ENCODE peak calls at places on chromosomes 7 and 10, in seven cellular contexts. One of them, this sample, is unnamed.

GRCh38 chr7:129569811-129570215 is 41.7 kb upstream of the NRF1 start:
- DNase-seq in heart right ventricle: no peak
- DNase-seq in A673: no peak
- DNase-seq in dermis microvascular lymphatic vessel endothelial cell: no peak
- DNase-seq in activated T-cell treated with anti-CD3 and anti-CD28 coated beads, Interleukin-2, amount 50 U/mL, for 48 hours: no peak
- DNase-seq in GM13976: no peak
- DNase-seq in GM04503: peak; percentile 88
- DNase-seq in this sample: no peak

GRCh38 chr7:46011059-46011458 is 90.0 kb upstream of the IGFBP3 start:
- DNase-seq in GM13976: no peak
- DNase-seq in heart right ventricle: no peak
- DNase-seq in dermis microvascular lymphatic vessel endothelial cell: no peak
- DNase-seq in GM04503: no peak
- DNase-seq in activated T-cell treated with anti-CD3 and anti-CD28 coated beads, Interleukin-2, amount 50 U/mL, for 48 hours: no peak
- DNase-seq in A673: no peak
- DNase-seq in this sample: no peak

GRCh38 chr7:106117767-106118544 is 5.8 kb upstream of the SYPL1 start:
- DNase-seq in activated T-cell treated with anti-CD3 and anti-CD28 coated beads, Interleukin-2, amount 50 U/mL, for 48 hours: no peak
- DNase-seq in heart right ventricle: peak; percentile 35
- DNase-seq in GM04503: no peak
- DNase-seq in GM13976: no peak
- DNase-seq in dermis microvascular lymphatic vessel endothelial cell: no peak
- DNase-seq in A673: no peak
- DNase-seq in this sample: no peak

GRCh38 chr10:98456688-98457482 is 10.2 kb upstream of the HPS1 start:
- DNase-seq in heart right ventricle: no peak
- DNase-seq in activated T-cell treated with anti-CD3 and anti-CD28 coated beads, Interleukin-2, amount 50 U/mL, for 48 hours: no peak
- DNase-seq in dermis microvascular lymphatic vessel endothelial cell: no peak
- DNase-seq in GM04503: no peak
- DNase-seq in A673: no peak
- DNase-seq in GM13976: no peak
- DNase-seq in this sample: no peak

GRCh38 chr10:50279489-50279888 is 28.2 kb upstream of the ASAH2 start:
- DNase-seq in heart right ventricle: no peak
- DNase-seq in dermis microvascular lymphatic vessel endothelial cell: no peak
- DNase-seq in GM04503: no peak
- DNase-seq in A673: no peak
- DNase-seq in GM13976: no peak
- DNase-seq in activated T-cell treated with anti-CD3 and anti-CD28 coated beads, Interleukin-2, amount 50 U/mL, for 48 hours: no peak
- DNase-seq in this sample: no peak

GRCh38 chr7:151806204-151806603 is 70.7 kb downstream of the PRKAG2 start:
- DNase-seq in A673: peak; percentile 74
- DNase-seq in heart right ventricle: no peak
- DNase-seq in activated T-cell treated with anti-CD3 and anti-CD28 coated beads, Interleukin-2, amount 50 U/mL, for 48 hours: no peak
- DNase-seq in dermis microvascular lymphatic vessel endothelial cell: no peak
- DNase-seq in GM04503: no peak
- DNase-seq in GM13976: no peak
- DNase-seq in this sample: no peak

GRCh38 chr7:151313857-151314256 is 27.8 kb upstream of the NUB1 start:
- DNase-seq in GM13976: no peak
- DNase-seq in GM04503: no peak
- DNase-seq in heart right ventricle: peak; percentile 51
- DNase-seq in A673: peak; percentile 19
- DNase-seq in dermis microvascular lymphatic vessel endothelial cell: no peak
- DNase-seq in activated T-cell treated with anti-CD3 and anti-CD28 coated beads, Interleukin-2, amount 50 U/mL, for 48 hours: no peak
- DNase-seq in this sample: no peak

GRCh38 chr10:121540773-121541395 is 57.4 kb downstream of the FGFR2 start:
- DNase-seq in GM13976: no peak
- DNase-seq in dermis microvascular lymphatic vessel endothelial cell: no peak
- DNase-seq in heart right ventricle: no peak
- DNase-seq in GM04503: no peak
- DNase-seq in activated T-cell treated with anti-CD3 and anti-CD28 coated beads, Interleukin-2, amount 50 U/mL, for 48 hours: no peak
- DNase-seq in A673: no peak
- DNase-seq in this sample: no peak

GRCh38 chr7:51034531-51035264 is 252.0 kb upstream of the GRB10 start:
- DNase-seq in heart right ventricle: no peak
- DNase-seq in A673: no peak
- DNase-seq in GM13976: no peak
- DNase-seq in activated T-cell treated with anti-CD3 and anti-CD28 coated beads, Interleukin-2, amount 50 U/mL, for 48 hours: no peak
- DNase-seq in dermis microvascular lymphatic vessel endothelial cell: no peak
- DNase-seq in GM04503: no peak
- DNase-seq in this sample: no peak

GRCh38 chr10:855671-856070 is 75.8 kb downstream of the LARP4B start:
- DNase-seq in GM04503: no peak
- DNase-seq in heart right ventricle: no peak
- DNase-seq in dermis microvascular lymphatic vessel endothelial cell: no peak
- DNase-seq in activated T-cell treated with anti-CD3 and anti-CD28 coated beads, Interleukin-2, amount 50 U/mL, for 48 hours: no peak
- DNase-seq in GM13976: no peak
- DNase-seq in A673: no peak
- DNase-seq in this sample: no peak

GRCh38 chr10:3828404-3829192 is 43.6 kb upstream of the KLF6 start:
- DNase-seq in A673: no peak
- DNase-seq in GM13976: peak; percentile 74
- DNase-seq in GM04503: no peak
- DNase-seq in activated T-cell treated with anti-CD3 and anti-CD28 coated beads, Interleukin-2, amount 50 U/mL, for 48 hours: peak; percentile 49
- DNase-seq in dermis microvascular lymphatic vessel endothelial cell: no peak
- DNase-seq in heart right ventricle: peak; percentile 62
- DNase-seq in this sample: no peak

GRCh38 chr10:71349401-71349800 is 30.3 kb downstream of the SLC29A3 start:
- DNase-seq in heart right ventricle: no peak
- DNase-seq in GM04503: no peak
- DNase-seq in dermis microvascular lymphatic vessel endothelial cell: no peak
- DNase-seq in GM13976: no peak
- DNase-seq in A673: no peak
- DNase-seq in activated T-cell treated with anti-CD3 and anti-CD28 coated beads, Interleukin-2, amount 50 U/mL, for 48 hours: no peak
- DNase-seq in this sample: no peak

GRCh38 chr10:26792780-26793495 is 67.8 kb downstream of the ABI1 start:
- DNase-seq in GM04503: no peak
- DNase-seq in activated T-cell treated with anti-CD3 and anti-CD28 coated beads, Interleukin-2, amount 50 U/mL, for 48 hours: no peak
- DNase-seq in dermis microvascular lymphatic vessel endothelial cell: no peak
- DNase-seq in heart right ventricle: no peak
- DNase-seq in GM13976: no peak
- DNase-seq in A673: no peak
- DNase-seq in this sample: no peak

GRCh38 chr7:158445421-158446175 is 142.0 kb downstream of the PTPRN2 start:
- DNase-seq in A673: no peak
- DNase-seq in activated T-cell treated with anti-CD3 and anti-CD28 coated beads, Interleukin-2, amount 50 U/mL, for 48 hours: no peak
- DNase-seq in GM13976: no peak
- DNase-seq in GM04503: no peak
- DNase-seq in dermis microvascular lymphatic vessel endothelial cell: no peak
- DNase-seq in heart right ventricle: no peak
- DNase-seq in this sample: no peak

GRCh38 chr7:117283371-117283770 is 39.5 kb downstream of the WNT2 start:
- DNase-seq in GM13976: no peak
- DNase-seq in A673: no peak
- DNase-seq in activated T-cell treated with anti-CD3 and anti-CD28 coated beads, Interleukin-2, amount 50 U/mL, for 48 hours: no peak
- DNase-seq in dermis microvascular lymphatic vessel endothelial cell: no peak
- DNase-seq in heart right ventricle: no peak
- DNase-seq in GM04503: peak; percentile 91
- DNase-seq in this sample: no peak

GRCh38 chr10:5614081-5614721 is 52.2 kb downstream of the ASB13 start:
- DNase-seq in activated T-cell treated with anti-CD3 and anti-CD28 coated beads, Interleukin-2, amount 50 U/mL, for 48 hours: no peak
- DNase-seq in A673: no peak
- DNase-seq in GM13976: no peak
- DNase-seq in dermis microvascular lymphatic vessel endothelial cell: no peak
- DNase-seq in GM04503: peak; percentile 58
- DNase-seq in heart right ventricle: no peak
- DNase-seq in this sample: no peak

GRCh38 chr7:18202315-18203045 is 174.8 kb upstream of the PRPS1L1 start:
- DNase-seq in GM13976: no peak
- DNase-seq in heart right ventricle: no peak
- DNase-seq in activated T-cell treated with anti-CD3 and anti-CD28 coated beads, Interleukin-2, amount 50 U/mL, for 48 hours: no peak
- DNase-seq in GM04503: no peak
- DNase-seq in A673: no peak
- DNase-seq in dermis microvascular lymphatic vessel endothelial cell: no peak
- DNase-seq in this sample: no peak

GRCh38 chr7:87144173-87144657 is 8.0 kb upstream of the DMTF1 start:
- DNase-seq in heart right ventricle: no peak
- DNase-seq in A673: no peak
- DNase-seq in GM04503: no peak
- DNase-seq in GM13976: peak; percentile 57
- DNase-seq in dermis microvascular lymphatic vessel endothelial cell: no peak
- DNase-seq in activated T-cell treated with anti-CD3 and anti-CD28 coated beads, Interleukin-2, amount 50 U/mL, for 48 hours: no peak
- DNase-seq in this sample: peak; percentile 78

GRCh38 chr10:72186633-72187330 is 29.0 kb upstream of the ANAPC16 start:
- DNase-seq in A673: peak; percentile 94
- DNase-seq in GM04503: peak; percentile 49
- DNase-seq in GM13976: no peak
- DNase-seq in heart right ventricle: peak; percentile 68
- DNase-seq in dermis microvascular lymphatic vessel endothelial cell: peak; percentile 68
- DNase-seq in activated T-cell treated with anti-CD3 and anti-CD28 coated beads, Interleukin-2, amount 50 U/mL, for 48 hours: no peak
- DNase-seq in this sample: no peak

GRCh38 chr7:82578430-82578829 is 134.9 kb upstream of the CACNA2D1 start:
- DNase-seq in GM13976: no peak
- DNase-seq in GM04503: no peak
- DNase-seq in activated T-cell treated with anti-CD3 and anti-CD28 coated beads, Interleukin-2, amount 50 U/mL, for 48 hours: no peak
- DNase-seq in heart right ventricle: peak; percentile 6
- DNase-seq in dermis microvascular lymphatic vessel endothelial cell: peak; percentile 83
- DNase-seq in A673: no peak
- DNase-seq in this sample: no peak

GRCh38 chr10:36730316-36730715 is 395.1 kb upstream of the ANKRD30A start:
- DNase-seq in GM04503: no peak
- DNase-seq in heart right ventricle: no peak
- DNase-seq in dermis microvascular lymphatic vessel endothelial cell: no peak
- DNase-seq in activated T-cell treated with anti-CD3 and anti-CD28 coated beads, Interleukin-2, amount 50 U/mL, for 48 hours: no peak
- DNase-seq in A673: no peak
- DNase-seq in GM13976: no peak
- DNase-seq in this sample: no peak

GRCh38 chr10:119297207-119297968 is 90.0 kb downstream of the GRK5 start:
- DNase-seq in activated T-cell treated with anti-CD3 and anti-CD28 coated beads, Interleukin-2, amount 50 U/mL, for 48 hours: no peak
- DNase-seq in GM13976: no peak
- DNase-seq in heart right ventricle: no peak
- DNase-seq in A673: no peak
- DNase-seq in GM04503: no peak
- DNase-seq in dermis microvascular lymphatic vessel endothelial cell: no peak
- DNase-seq in this sample: no peak

GRCh38 chr10:120578890-120579289 is 121.9 kb downstream of the PLPP4 start:
- DNase-seq in dermis microvascular lymphatic vessel endothelial cell: no peak
- DNase-seq in GM04503: no peak
- DNase-seq in GM13976: no peak
- DNase-seq in heart right ventricle: no peak
- DNase-seq in activated T-cell treated with anti-CD3 and anti-CD28 coated beads, Interleukin-2, amount 50 U/mL, for 48 hours: no peak
- DNase-seq in A673: no peak
- DNase-seq in this sample: no peak

GRCh38 chr7:33831389-33832118 is 73.8 kb upstream of the BMPER start:
- DNase-seq in activated T-cell treated with anti-CD3 and anti-CD28 coated beads, Interleukin-2, amount 50 U/mL, for 48 hours: no peak
- DNase-seq in dermis microvascular lymphatic vessel endothelial cell: no peak
- DNase-seq in A673: no peak
- DNase-seq in GM04503: no peak
- DNase-seq in heart right ventricle: no peak
- DNase-seq in GM13976: no peak
- DNase-seq in this sample: no peak

GRCh38 chr7:43764039-43764789 is 5.7 kb downstream of the BLVRA start:
- DNase-seq in activated T-cell treated with anti-CD3 and anti-CD28 coated beads, Interleukin-2, amount 50 U/mL, for 48 hours: peak; percentile 43
- DNase-seq in A673: peak; percentile 29
- DNase-seq in GM13976: peak; percentile 58
- DNase-seq in GM04503: no peak
- DNase-seq in heart right ventricle: peak; percentile 31
- DNase-seq in dermis microvascular lymphatic vessel endothelial cell: no peak
- DNase-seq in this sample: no peak

GRCh38 chr7:26667514-26668133 is 196.8 kb downstream of the SKAP2 start:
- DNase-seq in A673: peak; percentile 95
- DNase-seq in heart right ventricle: peak; percentile 75
- DNase-seq in GM04503: peak; percentile 63
- DNase-seq in GM13976: peak; percentile 22
- DNase-seq in dermis microvascular lymphatic vessel endothelial cell: peak; percentile 97
- DNase-seq in activated T-cell treated with anti-CD3 and anti-CD28 coated beads, Interleukin-2, amount 50 U/mL, for 48 hours: peak; percentile 46
- DNase-seq in this sample: peak; percentile 36

GRCh38 chr7:150759479-150759878 is 22.3 kb downstream of the GIMAP5 start:
- DNase-seq in dermis microvascular lymphatic vessel endothelial cell: no peak
- DNase-seq in A673: no peak
- DNase-seq in GM04503: no peak
- DNase-seq in GM13976: no peak
- DNase-seq in activated T-cell treated with anti-CD3 and anti-CD28 coated beads, Interleukin-2, amount 50 U/mL, for 48 hours: no peak
- DNase-seq in heart right ventricle: no peak
- DNase-seq in this sample: no peak

GRCh38 chr7:87330316-87330715 is 15.1 kb upstream of the CROT start:
- DNase-seq in activated T-cell treated with anti-CD3 and anti-CD28 coated beads, Interleukin-2, amount 50 U/mL, for 48 hours: no peak
- DNase-seq in heart right ventricle: no peak
- DNase-seq in GM04503: no peak
- DNase-seq in GM13976: no peak
- DNase-seq in A673: peak; percentile 19
- DNase-seq in dermis microvascular lymphatic vessel endothelial cell: no peak
- DNase-seq in this sample: no peak

GRCh38 chr7:142795339-142795863 is 24.6 kb downstream of the PRSS2 start:
- DNase-seq in heart right ventricle: no peak
- DNase-seq in A673: no peak
- DNase-seq in dermis microvascular lymphatic vessel endothelial cell: no peak
- DNase-seq in GM04503: no peak
- DNase-seq in activated T-cell treated with anti-CD3 and anti-CD28 coated beads, Interleukin-2, amount 50 U/mL, for 48 hours: peak; percentile 67
- DNase-seq in GM13976: no peak
- DNase-seq in this sample: no peak

GRCh38 chr7:132117181-132117580 is 459.1 kb downstream of the PLXNA4 start:
- DNase-seq in GM04503: peak; percentile 5
- DNase-seq in dermis microvascular lymphatic vessel endothelial cell: no peak
- DNase-seq in GM13976: no peak
- DNase-seq in A673: no peak
- DNase-seq in activated T-cell treated with anti-CD3 and anti-CD28 coated beads, Interleukin-2, amount 50 U/mL, for 48 hours: no peak
- DNase-seq in heart right ventricle: no peak
- DNase-seq in this sample: no peak

GRCh38 chr7:86898171-86898570 is 161.3 kb downstream of the ELAPOR2 start:
- DNase-seq in dermis microvascular lymphatic vessel endothelial cell: no peak
- DNase-seq in activated T-cell treated with anti-CD3 and anti-CD28 coated beads, Interleukin-2, amount 50 U/mL, for 48 hours: no peak
- DNase-seq in GM13976: no peak
- DNase-seq in GM04503: no peak
- DNase-seq in A673: no peak
- DNase-seq in heart right ventricle: no peak
- DNase-seq in this sample: no peak

GRCh38 chr7:2689951-2690705 is 2.1 kb downstream of the AMZ1 start:
- DNase-seq in GM04503: no peak
- DNase-seq in A673: no peak
- DNase-seq in heart right ventricle: no peak
- DNase-seq in GM13976: no peak
- DNase-seq in dermis microvascular lymphatic vessel endothelial cell: no peak
- DNase-seq in activated T-cell treated with anti-CD3 and anti-CD28 coated beads, Interleukin-2, amount 50 U/mL, for 48 hours: no peak
- DNase-seq in this sample: no peak

GRCh38 chr10:63005246-63005645 is 127.9 kb upstream of the NRBF2 start:
- DNase-seq in GM04503: peak; percentile 63
- DNase-seq in heart right ventricle: no peak
- DNase-seq in A673: peak; percentile 13
- DNase-seq in activated T-cell treated with anti-CD3 and anti-CD28 coated beads, Interleukin-2, amount 50 U/mL, for 48 hours: no peak
- DNase-seq in GM13976: no peak
- DNase-seq in dermis microvascular lymphatic vessel endothelial cell: no peak
- DNase-seq in this sample: peak; percentile 9

GRCh38 chr7:129780257-129781127 is 169.0 kb downstream of the NRF1 start:
- DNase-seq in heart right ventricle: no peak
- DNase-seq in dermis microvascular lymphatic vessel endothelial cell: no peak
- DNase-seq in activated T-cell treated with anti-CD3 and anti-CD28 coated beads, Interleukin-2, amount 50 U/mL, for 48 hours: peak; percentile 86
- DNase-seq in GM13976: no peak
- DNase-seq in A673: peak; percentile 76
- DNase-seq in GM04503: no peak
- DNase-seq in this sample: no peak

GRCh38 chr10:70566515-70567290 is 35.8 kb downstream of the PRF1 start:
- DNase-seq in dermis microvascular lymphatic vessel endothelial cell: no peak
- DNase-seq in A673: no peak
- DNase-seq in GM04503: no peak
- DNase-seq in GM13976: no peak
- DNase-seq in heart right ventricle: no peak
- DNase-seq in activated T-cell treated with anti-CD3 and anti-CD28 coated beads, Interleukin-2, amount 50 U/mL, for 48 hours: no peak
- DNase-seq in this sample: no peak

GRCh38 chr10:80168679-80169380 is 36.3 kb downstream of the PLAC9 start:
- DNase-seq in GM13976: peak; percentile 78
- DNase-seq in heart right ventricle: no peak
- DNase-seq in dermis microvascular lymphatic vessel endothelial cell: no peak
- DNase-seq in A673: no peak
- DNase-seq in activated T-cell treated with anti-CD3 and anti-CD28 coated beads, Interleukin-2, amount 50 U/mL, for 48 hours: no peak
- DNase-seq in GM04503: no peak
- DNase-seq in this sample: no peak

GRCh38 chr7:30906014-30906413 is 5.6 kb upstream of the AQP1 start:
- DNase-seq in GM04503: no peak
- DNase-seq in dermis microvascular lymphatic vessel endothelial cell: no peak
- DNase-seq in A673: no peak
- DNase-seq in GM13976: no peak
- DNase-seq in activated T-cell treated with anti-CD3 and anti-CD28 coated beads, Interleukin-2, amount 50 U/mL, for 48 hours: no peak
- DNase-seq in heart right ventricle: no peak
- DNase-seq in this sample: no peak

GRCh38 chr7:122291189-122291588 is 13.4 kb downstream of the FEZF1 start:
- DNase-seq in A673: no peak
- DNase-seq in dermis microvascular lymphatic vessel endothelial cell: no peak
- DNase-seq in GM13976: no peak
- DNase-seq in GM04503: no peak
- DNase-seq in activated T-cell treated with anti-CD3 and anti-CD28 coated beads, Interleukin-2, amount 50 U/mL, for 48 hours: no peak
- DNase-seq in heart right ventricle: no peak
- DNase-seq in this sample: no peak

This sample was measured in GM12878.